ENCODE peak calls at places on chromosome 15, in eight cellular contexts. One of them, this sample, is unnamed.

GRCh38 chr15:31261266-31262142 is 65.1 kb upstream of the KLF13 start:
- DNase-seq in endothelial cell of umbilical vein: no peak
- DNase-seq in heart right ventricle: no peak
- DNase-seq in ovary: no peak
- DNase-seq in IMR-90: no peak
- DNase-seq in GM12878: no peak
- DNase-seq in adrenal gland: no peak
- DNase-seq in H9: peak; percentile 16
- DNase-seq in this sample: no peak

GRCh38 chr15:81293728-81294500 is 30.0 kb downstream of the STARD5 start:
- DNase-seq in endothelial cell of umbilical vein: no peak
- DNase-seq in heart right ventricle: no peak
- DNase-seq in ovary: no peak
- DNase-seq in IMR-90: no peak
- DNase-seq in GM12878: peak; percentile 98
- DNase-seq in adrenal gland: peak; percentile 41
- DNase-seq in H9: no peak
- DNase-seq in this sample: no peak

GRCh38 chr15:66907826-66908502 is 157.4 kb upstream of the SMAD3 start:
- DNase-seq in endothelial cell of umbilical vein: no peak
- DNase-seq in heart right ventricle: peak; percentile 38
- DNase-seq in ovary: no peak
- DNase-seq in IMR-90: peak; percentile 37
- DNase-seq in GM12878: peak; percentile 39
- DNase-seq in adrenal gland: peak; percentile 56
- DNase-seq in H9: peak; percentile 21
- DNase-seq in this sample: no peak

GRCh38 chr15:50145451-50145872 is 26.4 kb upstream of the ATP8B4 start:
- DNase-seq in endothelial cell of umbilical vein: peak; percentile 73
- DNase-seq in heart right ventricle: no peak
- DNase-seq in ovary: peak; percentile 28
- DNase-seq in IMR-90: peak; percentile 88
- DNase-seq in GM12878: peak; percentile 16
- DNase-seq in adrenal gland: peak; percentile 45
- DNase-seq in H9: no peak
- DNase-seq in this sample: no peak

GRCh38 chr15:25240461-25241021 is 198.3 kb downstream of the UBE3A start:
- DNase-seq in endothelial cell of umbilical vein: no peak
- DNase-seq in heart right ventricle: peak; percentile 3
- DNase-seq in ovary: no peak
- DNase-seq in IMR-90: no peak
- DNase-seq in GM12878: no peak
- DNase-seq in adrenal gland: no peak
- DNase-seq in H9: no peak
- DNase-seq in this sample: no peak

GRCh38 chr15:77032052-77032646 is 37.2 kb downstream of the PSTPIP1 start:
- DNase-seq in endothelial cell of umbilical vein: no peak
- DNase-seq in heart right ventricle: no peak
- DNase-seq in ovary: no peak
- DNase-seq in IMR-90: no peak
- DNase-seq in GM12878: no peak
- DNase-seq in adrenal gland: no peak
- DNase-seq in H9: peak; percentile 25
- DNase-seq in this sample: no peak

GRCh38 chr15:29134239-29134638 is 135.4 kb downstream of the NSMCE3 start:
- DNase-seq in endothelial cell of umbilical vein: no peak
- DNase-seq in heart right ventricle: no peak
- DNase-seq in ovary: no peak
- DNase-seq in IMR-90: no peak
- DNase-seq in GM12878: no peak
- DNase-seq in adrenal gland: no peak
- DNase-seq in H9: peak; percentile 14
- DNase-seq in this sample: no peak

GRCh38 chr15:48623456-48623855 is 22.1 kb downstream of the FBN1 start:
- DNase-seq in endothelial cell of umbilical vein: no peak
- DNase-seq in heart right ventricle: no peak
- DNase-seq in ovary: no peak
- DNase-seq in IMR-90: no peak
- DNase-seq in GM12878: no peak
- DNase-seq in adrenal gland: peak; percentile 61
- DNase-seq in H9: no peak
- DNase-seq in this sample: no peak

GRCh38 chr15:101520395-101520794 is 30.9 kb upstream of the PCSK6 start:
- DNase-seq in endothelial cell of umbilical vein: no peak
- DNase-seq in heart right ventricle: no peak
- DNase-seq in ovary: no peak
- DNase-seq in IMR-90: no peak
- DNase-seq in GM12878: no peak
- DNase-seq in adrenal gland: no peak
- DNase-seq in H9: peak; percentile 5
- DNase-seq in this sample: no peak

GRCh38 chr15:64636541-64636940 is 138.8 kb downstream of the RBPMS2 start:
- DNase-seq in endothelial cell of umbilical vein: no peak
- DNase-seq in heart right ventricle: no peak
- DNase-seq in ovary: no peak
- DNase-seq in IMR-90: no peak
- DNase-seq in GM12878: no peak
- DNase-seq in adrenal gland: no peak
- DNase-seq in H9: no peak
- DNase-seq in this sample: no peak

GRCh38 chr15:51647128-51647562 is 24.6 kb upstream of the DMXL2 start:
- DNase-seq in endothelial cell of umbilical vein: peak; percentile 42
- DNase-seq in heart right ventricle: peak; percentile 24
- DNase-seq in ovary: no peak
- DNase-seq in IMR-90: peak; percentile 43
- DNase-seq in GM12878: no peak
- DNase-seq in adrenal gland: peak; percentile 64
- DNase-seq in H9: no peak
- DNase-seq in this sample: peak; percentile 34

GRCh38 chr15:64536244-64536836 is 76.0 kb downstream of the ZNF609 start:
- DNase-seq in endothelial cell of umbilical vein: peak; percentile 91
- DNase-seq in heart right ventricle: no peak
- DNase-seq in ovary: no peak
- DNase-seq in IMR-90: peak; percentile 92
- DNase-seq in GM12878: no peak
- DNase-seq in adrenal gland: no peak
- DNase-seq in H9: no peak
- DNase-seq in this sample: peak; percentile 93

GRCh38 chr15:25901841-25902610 is 38.9 kb upstream of the ATP10A start:
- DNase-seq in endothelial cell of umbilical vein: no peak
- DNase-seq in heart right ventricle: no peak
- DNase-seq in ovary: no peak
- DNase-seq in IMR-90: no peak
- DNase-seq in GM12878: no peak
- DNase-seq in adrenal gland: no peak
- DNase-seq in H9: no peak
- DNase-seq in this sample: no peak

GRCh38 chr15:58608129-58608590 is 141.3 kb downstream of the ADAM10 start:
- DNase-seq in endothelial cell of umbilical vein: no peak
- DNase-seq in heart right ventricle: no peak
- DNase-seq in ovary: no peak
- DNase-seq in IMR-90: peak; percentile 90
- DNase-seq in GM12878: no peak
- DNase-seq in adrenal gland: no peak
- DNase-seq in H9: no peak
- DNase-seq in this sample: no peak

GRCh38 chr15:93131485-93132075 is 42.6 kb upstream of the RGMA start:
- DNase-seq in endothelial cell of umbilical vein: no peak
- DNase-seq in heart right ventricle: no peak
- DNase-seq in ovary: no peak
- DNase-seq in IMR-90: no peak
- DNase-seq in GM12878: no peak
- DNase-seq in adrenal gland: no peak
- DNase-seq in H9: no peak
- DNase-seq in this sample: no peak

GRCh38 chr15:60781211-60781713 is 302.3 kb upstream of the ICE2 start:
- DNase-seq in endothelial cell of umbilical vein: no peak
- DNase-seq in heart right ventricle: no peak
- DNase-seq in ovary: no peak
- DNase-seq in IMR-90: no peak
- DNase-seq in GM12878: no peak
- DNase-seq in adrenal gland: no peak
- DNase-seq in H9: no peak
- DNase-seq in this sample: no peak

GRCh38 chr15:43133429-43134156 is at the start of gene TMEM62:
- DNase-seq in endothelial cell of umbilical vein: peak; percentile 65
- DNase-seq in heart right ventricle: peak; percentile 82
- DNase-seq in ovary: peak; percentile 54
- DNase-seq in IMR-90: peak; percentile 44
- DNase-seq in GM12878: peak; percentile 75
- DNase-seq in adrenal gland: peak; percentile 90
- DNase-seq in H9: peak; percentile 81
- DNase-seq in this sample: peak; percentile 35

GRCh38 chr15:43440721-43441281 is 52.2 kb downstream of the TP53BP1 start:
- DNase-seq in endothelial cell of umbilical vein: peak; percentile 94
- DNase-seq in heart right ventricle: no peak
- DNase-seq in ovary: peak; percentile 39
- DNase-seq in IMR-90: peak; percentile 99
- DNase-seq in GM12878: peak; percentile 12
- DNase-seq in adrenal gland: peak; percentile 82
- DNase-seq in H9: peak; percentile 45
- DNase-seq in this sample: peak; percentile 88

GRCh38 chr15:27172821-27173220 is 201.8 kb downstream of the GABRG3 start:
- DNase-seq in endothelial cell of umbilical vein: no peak
- DNase-seq in heart right ventricle: no peak
- DNase-seq in ovary: no peak
- DNase-seq in IMR-90: no peak
- DNase-seq in GM12878: no peak
- DNase-seq in adrenal gland: no peak
- DNase-seq in H9: no peak
- DNase-seq in this sample: no peak

GRCh38 chr15:77985931-77986480 is 91.5 kb downstream of the TBC1D2B start:
- DNase-seq in endothelial cell of umbilical vein: no peak
- DNase-seq in heart right ventricle: no peak
- DNase-seq in ovary: no peak
- DNase-seq in IMR-90: no peak
- DNase-seq in GM12878: no peak
- DNase-seq in adrenal gland: no peak
- DNase-seq in H9: no peak
- DNase-seq in this sample: no peak

GRCh38 chr15:81373996-81374395 is at the start of gene TMC3:
- DNase-seq in endothelial cell of umbilical vein: no peak
- DNase-seq in heart right ventricle: no peak
- DNase-seq in ovary: no peak
- DNase-seq in IMR-90: peak; percentile 3
- DNase-seq in GM12878: no peak
- DNase-seq in adrenal gland: no peak
- DNase-seq in H9: no peak
- DNase-seq in this sample: no peak

GRCh38 chr15:80172401-80172800 is 19.6 kb downstream of the FAH start:
- DNase-seq in endothelial cell of umbilical vein: no peak
- DNase-seq in heart right ventricle: no peak
- DNase-seq in ovary: no peak
- DNase-seq in IMR-90: no peak
- DNase-seq in GM12878: no peak
- DNase-seq in adrenal gland: no peak
- DNase-seq in H9: no peak
- DNase-seq in this sample: no peak
- H3K27ac ChIP-seq in endothelial cell of umbilical vein: no peak overlapping the region
- H3K27ac ChIP-seq in heart right ventricle: no peak overlapping the region
- H3K27ac ChIP-seq in ovary: no peak overlapping the region
- H3K27ac ChIP-seq in IMR-90: no peak overlapping the region
- H3K27ac ChIP-seq in GM12878: no peak overlapping the region
- H3K27ac ChIP-seq in adrenal gland: no peak overlapping the region
- H3K27ac ChIP-seq in H9: no peak overlapping the region
- H3K27ac ChIP-seq in this sample: no peak overlapping the region

GRCh38 chr15:96701443-96701842 is 370.9 kb downstream of the NR2F2 start:
- DNase-seq in endothelial cell of umbilical vein: no peak
- DNase-seq in heart right ventricle: no peak
- DNase-seq in ovary: no peak
- DNase-seq in IMR-90: no peak
- DNase-seq in GM12878: no peak
- DNase-seq in adrenal gland: no peak
- DNase-seq in H9: no peak
- DNase-seq in this sample: no peak
- TF ChIP-seq CTCF in endothelial cell of umbilical vein: no peak
- TF ChIP-seq CTCF in heart right ventricle: no peak
- TF ChIP-seq CTCF in ovary: no peak
- TF ChIP-seq CTCF in IMR-90: no peak
- TF ChIP-seq CTCF in GM12878: no peak
- TF ChIP-seq CTCF in adrenal gland: no peak
- TF ChIP-seq CTCF in H9: no peak
- TF ChIP-seq CTCF in this sample: no peak

DNA sequence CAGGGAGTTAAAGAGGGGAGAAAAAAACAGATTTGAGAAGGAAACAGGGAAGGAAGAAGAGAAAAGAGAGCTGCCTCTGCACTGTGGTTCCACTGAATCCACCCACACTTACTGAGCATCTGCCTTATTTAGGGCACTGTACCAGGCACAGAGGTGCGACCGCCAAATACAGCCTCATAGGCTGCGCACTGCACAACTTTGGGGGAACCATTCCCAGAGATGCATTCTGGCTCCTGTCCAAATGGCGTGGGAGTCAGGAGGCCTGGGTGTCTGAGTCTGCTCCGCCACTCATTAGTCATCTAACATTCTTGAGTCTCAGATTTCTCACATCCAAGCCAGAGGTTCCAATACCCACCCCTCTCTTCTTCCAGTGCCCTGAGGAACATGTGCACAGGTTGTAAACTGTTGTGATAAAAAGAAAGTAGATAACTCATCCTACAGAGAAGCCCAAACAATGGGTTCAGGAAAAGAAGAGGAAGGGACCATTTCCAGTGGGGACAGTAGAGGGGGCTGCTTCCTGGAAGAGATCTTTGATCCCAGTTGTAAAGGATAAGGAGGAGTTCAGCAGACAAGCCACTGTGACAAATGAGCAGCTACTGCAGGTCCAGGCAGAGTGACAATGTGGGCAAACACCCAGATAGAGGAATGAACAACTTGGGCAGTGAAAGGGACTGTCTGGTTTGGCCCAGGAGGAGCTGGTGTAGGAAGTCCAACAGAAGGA is 254.6 kb downstream of the UACA start:
- DNase-seq in endothelial cell of umbilical vein: peak; percentile 54
- DNase-seq in heart right ventricle: no peak
- DNase-seq in ovary: no peak
- DNase-seq in IMR-90: peak; percentile 88
- DNase-seq in GM12878: no peak
- DNase-seq in adrenal gland: peak; percentile 35
- DNase-seq in H9: no peak
- DNase-seq in this sample: peak; percentile 83
- H3K4me1 ChIP-seq in endothelial cell of umbilical vein: peaks cover 28% of the 10 kb centered on the region
- H3K4me1 ChIP-seq in heart right ventricle: peaks cover 16% of the 10 kb centered on the region
- H3K4me1 ChIP-seq in ovary: peaks cover 18% of the 10 kb centered on the region
- H3K4me1 ChIP-seq in IMR-90: peaks cover 27% of the 10 kb centered on the region
- H3K4me1 ChIP-seq in GM12878: peaks cover 44% of the 10 kb centered on the region
- H3K4me1 ChIP-seq in adrenal gland: peaks cover 10% of the 10 kb centered on the region
- H3K4me1 ChIP-seq in H9: peaks cover 7% of the 10 kb centered on the region
- H3K4me1 ChIP-seq in this sample: peaks cover 27% of the 10 kb centered on the region

DNA sequence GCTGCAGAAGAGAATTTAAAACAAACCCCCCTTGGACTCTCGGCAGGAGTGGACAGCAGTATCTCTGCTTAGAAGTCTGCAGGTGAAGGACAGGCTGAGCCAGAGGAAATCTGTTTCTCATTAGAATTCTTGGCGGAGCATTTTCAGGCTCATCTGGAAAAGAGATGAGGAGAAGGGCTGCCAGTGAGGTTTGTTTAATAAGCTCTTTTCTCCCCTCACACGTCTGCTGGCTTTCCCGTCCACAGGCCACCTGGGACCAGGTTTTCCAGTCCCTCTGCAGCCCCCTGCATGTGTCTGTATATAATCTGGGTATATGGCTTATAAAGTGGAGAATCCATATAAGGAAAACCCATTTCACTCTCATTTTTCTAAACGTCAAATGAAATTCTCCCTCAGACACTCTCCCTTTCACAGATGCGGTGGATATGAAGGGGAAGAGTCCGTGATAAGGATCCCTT is 155.4 kb upstream of the TPM1 start:
- DNase-seq in endothelial cell of umbilical vein: no peak
- DNase-seq in heart right ventricle: no peak
- DNase-seq in ovary: peak; percentile 68
- DNase-seq in IMR-90: peak; percentile 49
- DNase-seq in GM12878: no peak
- DNase-seq in adrenal gland: no peak
- DNase-seq in H9: no peak
- DNase-seq in this sample: no peak
- H3K27ac ChIP-seq in endothelial cell of umbilical vein: no peak overlapping the region
- H3K27ac ChIP-seq in heart right ventricle: no peak overlapping the region
- H3K27ac ChIP-seq in ovary: no peak overlapping the region
- H3K27ac ChIP-seq in IMR-90: no peak overlapping the region
- H3K27ac ChIP-seq in GM12878: no peak overlapping the region
- H3K27ac ChIP-seq in adrenal gland: no peak overlapping the region
- H3K27ac ChIP-seq in H9: no peak overlapping the region
- H3K27ac ChIP-seq in this sample: no peak overlapping the region